ENCODE peak calls at places on chromosomes 4 and X, in six cellular contexts. One of them, this sample, is unnamed.

GRCh38 chr4:77036206-77036605 is 39.6 kb downstream of the CCNI start:
- DNase-seq in esophagus squamous epithelium: no peak
- DNase-seq in epithelial cell of esophagus: peak
- DNase-seq in brain microvascular endothelial cell: peak
- DNase-seq in A549: no peak
- DNase-seq in body of pancreas: no peak
- DNase-seq in this sample: no peak

GRCh38 chr4:896216-896615 is 35.9 kb downstream of the GAK start:
- DNase-seq in A549: no peak
- DNase-seq in body of pancreas: no peak
- DNase-seq in esophagus squamous epithelium: no peak
- DNase-seq in epithelial cell of esophagus: no peak
- DNase-seq in brain microvascular endothelial cell: no peak
- DNase-seq in this sample: no peak

GRCh38 chr4:101621120-101621519 is 169.4 kb upstream of the BANK1 start:
- DNase-seq in body of pancreas: no peak
- DNase-seq in A549: no peak
- DNase-seq in esophagus squamous epithelium: no peak
- DNase-seq in epithelial cell of esophagus: no peak
- DNase-seq in brain microvascular endothelial cell: peak
- DNase-seq in this sample: no peak

GRCh38 chrX:15749642-15750610 is 11.9 kb downstream of the CA5B start:
- DNase-seq in A549: no peak
- DNase-seq in epithelial cell of esophagus: peak
- DNase-seq in esophagus squamous epithelium: no peak
- DNase-seq in body of pancreas: no peak
- DNase-seq in brain microvascular endothelial cell: no peak
- DNase-seq in this sample: no peak

GRCh38 chrX:153797415-153798015 is 3.0 kb downstream of the SSR4 start:
- DNase-seq in A549: no peak
- DNase-seq in body of pancreas: no peak
- DNase-seq in epithelial cell of esophagus: no peak
- DNase-seq in esophagus squamous epithelium: no peak
- DNase-seq in brain microvascular endothelial cell: no peak
- DNase-seq in this sample: no peak

GRCh38 chrX:40095588-40096394 is 2.0 kb downstream of the BCOR start:
- DNase-seq in epithelial cell of esophagus: no peak
- DNase-seq in body of pancreas: no peak
- DNase-seq in brain microvascular endothelial cell: no peak
- DNase-seq in A549: no peak
- DNase-seq in esophagus squamous epithelium: no peak
- DNase-seq in this sample: no peak

GRCh38 chr4:108141213-108142045 is 27.3 kb downstream of the LEF1 start:
- DNase-seq in brain microvascular endothelial cell: no peak
- DNase-seq in epithelial cell of esophagus: no peak
- DNase-seq in A549: no peak
- DNase-seq in body of pancreas: no peak
- DNase-seq in esophagus squamous epithelium: no peak
- DNase-seq in this sample: no peak

GRCh38 chr4:89561051-89561450 is 253.5 kb upstream of the GPRIN3 start:
- DNase-seq in epithelial cell of esophagus: no peak
- DNase-seq in body of pancreas: no peak
- DNase-seq in esophagus squamous epithelium: no peak
- DNase-seq in A549: no peak
- DNase-seq in brain microvascular endothelial cell: no peak
- DNase-seq in this sample: no peak

GRCh38 chr4:113476800-113477199 is 284.7 kb downstream of the CAMK2D start:
- DNase-seq in body of pancreas: no peak
- DNase-seq in epithelial cell of esophagus: peak
- DNase-seq in brain microvascular endothelial cell: no peak
- DNase-seq in A549: no peak
- DNase-seq in esophagus squamous epithelium: no peak
- DNase-seq in this sample: no peak

GRCh38 chrX:2401590-2402360 is 99.0 kb downstream of the DHRSX start:
- DNase-seq in esophagus squamous epithelium: no peak
- DNase-seq in epithelial cell of esophagus: peak
- DNase-seq in A549: no peak
- DNase-seq in body of pancreas: peak
- DNase-seq in brain microvascular endothelial cell: no peak
- DNase-seq in this sample: no peak

GRCh38 chr4:26248647-26249046 is 72.2 kb upstream of the RBPJ start:
- DNase-seq in brain microvascular endothelial cell: peak
- DNase-seq in A549: no peak
- DNase-seq in epithelial cell of esophagus: no peak
- DNase-seq in esophagus squamous epithelium: no peak
- DNase-seq in body of pancreas: peak
- DNase-seq in this sample: no peak

GRCh38 chr4:14169460-14169859 is 541.9 kb upstream of the BOD1L1 start:
- DNase-seq in A549: peak
- DNase-seq in body of pancreas: no peak
- DNase-seq in brain microvascular endothelial cell: peak
- DNase-seq in epithelial cell of esophagus: peak
- DNase-seq in esophagus squamous epithelium: no peak
- DNase-seq in this sample: no peak

GRCh38 chr4:73721901-73722300 is 18.5 kb upstream of the CXCL8 start:
- DNase-seq in epithelial cell of esophagus: no peak
- DNase-seq in A549: no peak
- DNase-seq in body of pancreas: no peak
- DNase-seq in esophagus squamous epithelium: no peak
- DNase-seq in brain microvascular endothelial cell: peak
- DNase-seq in this sample: no peak

GRCh38 chr4:109572154-109572553 is 12.1 kb downstream of the MCUB start:
- DNase-seq in epithelial cell of esophagus: no peak
- DNase-seq in brain microvascular endothelial cell: no peak
- DNase-seq in body of pancreas: no peak
- DNase-seq in A549: no peak
- DNase-seq in esophagus squamous epithelium: no peak
- DNase-seq in this sample: no peak

GRCh38 chr4:160026720-160027119 is 923.8 kb downstream of the RAPGEF2 start:
- DNase-seq in esophagus squamous epithelium: no peak
- DNase-seq in epithelial cell of esophagus: peak
- DNase-seq in body of pancreas: no peak
- DNase-seq in brain microvascular endothelial cell: peak
- DNase-seq in A549: peak
- DNase-seq in this sample: no peak

GRCh38 chrX:57900961-57901360 is 9.3 kb downstream of the ZXDA start:
- DNase-seq in A549: no peak
- DNase-seq in epithelial cell of esophagus: peak
- DNase-seq in esophagus squamous epithelium: no peak
- DNase-seq in body of pancreas: no peak
- DNase-seq in brain microvascular endothelial cell: peak
- DNase-seq in this sample: no peak

GRCh38 chrX:9340619-9341304 is 124.1 kb upstream of the TBL1X start:
- DNase-seq in brain microvascular endothelial cell: no peak
- DNase-seq in esophagus squamous epithelium: no peak
- DNase-seq in A549: no peak
- DNase-seq in body of pancreas: no peak
- DNase-seq in epithelial cell of esophagus: no peak
- DNase-seq in this sample: no peak

DNA sequence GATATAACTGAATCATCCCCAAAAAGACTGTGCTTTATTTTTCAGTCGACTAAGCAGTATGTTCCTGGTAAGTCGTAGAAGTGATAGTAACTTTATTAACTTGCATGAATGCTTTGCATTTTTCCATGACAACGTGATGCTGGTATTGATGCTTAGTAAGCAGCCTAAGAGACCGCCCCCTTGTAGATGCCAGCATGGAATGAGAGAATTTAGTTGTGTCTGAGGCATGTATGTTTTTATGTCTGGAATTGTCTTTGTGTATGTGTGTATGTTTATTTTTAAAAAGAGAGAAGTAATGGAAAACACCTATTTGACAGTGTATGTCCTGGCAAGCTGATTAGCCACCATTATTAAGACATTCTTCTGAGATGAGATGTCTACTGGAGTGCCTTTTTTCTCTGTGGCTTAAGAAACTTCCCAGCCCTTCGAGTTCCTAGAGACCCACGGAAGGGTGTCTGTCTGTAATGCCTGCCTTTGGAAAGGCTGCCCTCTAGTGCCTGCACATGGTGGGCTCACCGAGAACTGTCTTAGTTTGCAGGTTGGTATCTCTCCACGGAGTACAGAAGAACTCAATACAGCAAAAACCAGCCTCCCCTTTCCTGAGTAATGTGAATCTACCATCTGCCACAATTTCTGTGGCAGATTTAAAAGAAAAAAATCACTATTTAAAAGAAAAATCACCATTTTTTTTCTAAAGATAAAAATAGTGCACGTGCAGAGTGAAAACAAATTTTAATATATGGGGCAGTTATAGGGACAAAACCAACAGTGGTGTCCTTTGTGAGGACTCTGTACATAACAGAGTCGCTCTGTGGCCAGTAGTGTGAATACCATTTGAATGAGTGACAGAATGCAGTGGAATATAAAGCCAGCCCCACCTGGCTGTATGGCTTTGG is 85.9 kb downstream of the AASDH start:
- DNase-seq in body of pancreas: peak
- DNase-seq in brain microvascular endothelial cell: peak
- DNase-seq in esophagus squamous epithelium: peak
- DNase-seq in epithelial cell of esophagus: peak
- DNase-seq in A549: peak
- DNase-seq in this sample: no peak
- H3K4me3 ChIP-seq in body of pancreas: no peak
- H3K4me3 ChIP-seq in brain microvascular endothelial cell: no peak
- H3K4me3 ChIP-seq in esophagus squamous epithelium: peak
- H3K4me3 ChIP-seq in epithelial cell of esophagus: no peak
- H3K4me3 ChIP-seq in A549: no peak
- H3K4me3 ChIP-seq in this sample: no peak

DNA sequence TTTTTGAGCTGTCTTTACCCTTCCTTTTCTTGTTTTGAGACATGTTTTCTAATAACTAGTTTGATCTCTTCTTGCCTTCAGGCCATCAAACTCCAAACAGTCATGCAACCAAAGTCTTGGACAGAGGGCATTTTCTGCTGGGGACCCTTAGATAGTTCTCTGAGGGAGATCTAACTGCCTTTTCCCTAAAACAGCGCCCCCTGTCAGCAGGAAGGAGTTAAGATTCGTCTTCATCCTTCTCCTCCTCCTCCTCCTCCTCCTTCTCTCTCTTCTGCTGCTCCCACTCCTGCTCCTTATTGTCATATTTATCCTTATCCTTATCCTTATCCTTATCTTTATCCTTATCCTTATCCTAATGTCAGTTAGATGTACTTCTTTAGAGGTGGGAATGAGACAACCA is 417.2 kb downstream of the TRAM1L1 start:
- DNase-seq in esophagus squamous epithelium: no peak
- DNase-seq in brain microvascular endothelial cell: no peak
- DNase-seq in A549: no peak
- DNase-seq in body of pancreas: no peak
- DNase-seq in epithelial cell of esophagus: no peak
- DNase-seq in this sample: no peak
- TF ChIP-seq CTCF in esophagus squamous epithelium: no peak
- TF ChIP-seq CTCF in brain microvascular endothelial cell: peak
- TF ChIP-seq CTCF in A549: no peak
- TF ChIP-seq CTCF in body of pancreas: no peak
- TF ChIP-seq CTCF in epithelial cell of esophagus: no peak
- TF ChIP-seq CTCF in this sample: no peak

DNA sequence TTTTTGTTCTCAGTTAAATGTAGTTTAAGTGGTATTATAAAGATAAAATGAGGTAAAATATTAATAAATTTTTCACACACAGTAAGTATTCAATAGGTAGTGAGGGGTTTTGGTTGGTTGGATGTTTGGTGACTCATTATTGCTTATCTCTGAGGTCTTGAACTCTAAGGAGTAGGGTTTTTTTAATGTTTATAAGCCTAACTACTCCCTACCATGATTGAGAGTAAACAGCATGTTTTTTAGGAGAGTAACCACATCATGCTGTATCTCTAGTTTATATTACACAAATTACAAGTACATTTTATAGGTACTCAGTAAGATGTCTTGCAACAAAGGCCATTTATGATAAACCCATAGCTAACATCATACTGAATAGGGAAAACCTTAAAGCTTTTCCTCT is 181.6 kb downstream of the MAPK10 start:
- DNase-seq in esophagus squamous epithelium: no peak
- DNase-seq in A549: peak
- DNase-seq in epithelial cell of esophagus: no peak
- DNase-seq in brain microvascular endothelial cell: no peak
- DNase-seq in body of pancreas: no peak
- DNase-seq in this sample: no peak
- H3K4me3 ChIP-seq in esophagus squamous epithelium: no peak
- H3K4me3 ChIP-seq in A549: no peak
- H3K4me3 ChIP-seq in epithelial cell of esophagus: no peak
- H3K4me3 ChIP-seq in brain microvascular endothelial cell: no peak
- H3K4me3 ChIP-seq in body of pancreas: no peak
- H3K4me3 ChIP-seq in this sample: no peak

GRCh38 chrX:111361751-111362150 is 50.2 kb downstream of the DCX start:
- DNase-seq in brain microvascular endothelial cell: no peak
- DNase-seq in epithelial cell of esophagus: no peak
- DNase-seq in esophagus squamous epithelium: no peak
- DNase-seq in A549: no peak
- DNase-seq in body of pancreas: no peak
- DNase-seq in this sample: no peak

GRCh38 chrX:111355523-111356122 is 56.4 kb downstream of the DCX start:
- DNase-seq in epithelial cell of esophagus: no peak
- DNase-seq in brain microvascular endothelial cell: no peak
- DNase-seq in body of pancreas: no peak
- DNase-seq in esophagus squamous epithelium: no peak
- DNase-seq in A549: no peak
- DNase-seq in this sample: no peak

GRCh38 chrX:111363741-111364140 is 48.3 kb downstream of the DCX start:
- DNase-seq in brain microvascular endothelial cell: no peak
- DNase-seq in A549: no peak
- DNase-seq in esophagus squamous epithelium: no peak
- DNase-seq in body of pancreas: no peak
- DNase-seq in epithelial cell of esophagus: no peak
- DNase-seq in this sample: no peak

GRCh38 chrX:111365770-111366325 is 46.1 kb downstream of the DCX start:
- DNase-seq in epithelial cell of esophagus: no peak
- DNase-seq in A549: no peak
- DNase-seq in brain microvascular endothelial cell: no peak
- DNase-seq in esophagus squamous epithelium: no peak
- DNase-seq in body of pancreas: no peak
- DNase-seq in this sample: no peak

DNA sequence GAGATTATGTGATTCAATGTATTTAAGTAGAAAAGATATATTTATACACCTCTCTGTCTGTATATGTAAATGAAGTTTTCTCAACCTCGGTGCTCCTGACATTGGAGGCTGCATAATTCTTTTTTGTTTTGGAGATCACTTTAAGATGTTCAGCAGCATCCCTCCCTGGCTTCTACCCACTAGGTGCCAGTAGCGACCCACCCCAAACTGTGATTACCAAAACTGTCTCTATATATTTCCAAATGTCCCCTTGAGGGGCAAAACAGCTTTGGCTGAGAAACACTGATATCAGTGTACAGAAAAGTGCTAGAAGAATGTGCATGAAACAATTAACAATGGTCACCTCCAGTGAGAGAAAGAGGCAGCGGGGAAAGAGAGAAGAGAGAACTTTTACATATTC is 51.2 kb downstream of the DCX start:
- DNase-seq in epithelial cell of esophagus: no peak
- DNase-seq in body of pancreas: no peak
- DNase-seq in esophagus squamous epithelium: no peak
- DNase-seq in A549: no peak
- DNase-seq in brain microvascular endothelial cell: no peak
- DNase-seq in this sample: no peak
- TF ChIP-seq CTCF in epithelial cell of esophagus: no peak
- TF ChIP-seq CTCF in body of pancreas: no peak
- TF ChIP-seq CTCF in esophagus squamous epithelium: no peak
- TF ChIP-seq CTCF in A549: no peak
- TF ChIP-seq CTCF in brain microvascular endothelial cell: no peak
- TF ChIP-seq CTCF in this sample: no peak

This sample was measured in GM06990.